ENCODE peak calls at places on chromosome 17, in nine cellular contexts. X, Q, Y, U, C, G, D, K and F are unnamed samples.

GRCh38 chr17:41464173-41464572 is 3.0 kb downstream of the KRT32 start:
- DNase-seq in Y (no peak), G (no peak), Q (no peak), X (no peak), D (no peak), K (no peak), C (no peak), U (no peak), F (no peak)

GRCh38 chr17:31457391-31458234 is 66.1 kb downstream of the RAB11FIP4 start:
- DNase-seq in G (no peak), D (no peak), X (peak; percentile 42), Q (no peak), K (no peak), C (no peak), Y (no peak), U (no peak), F (no peak)

GRCh38 chr17:31068291-31068690 is 26.5 kb upstream of the NF1 start:
- DNase-seq in U (peak; percentile 14), Y (no peak), C (peak; percentile 37), K (peak; percentile 64), X (peak; percentile 23), Q (no peak), D (no peak), G (peak; percentile 31), F (no peak)

GRCh38 chr17:75785016-75785769 is 587 bp downstream of the UNK start:
- DNase-seq in K (peak; percentile 91), Q (peak; percentile 73), Y (peak; percentile 96), U (peak; percentile 90), X (peak; percentile 96), C (peak; percentile 83), D (peak; percentile 93), G (peak; percentile 96), F (peak; percentile 94)

GRCh38 chr17:79041041-79041570 is 17.1 kb downstream of the C1QTNF1 start:
- DNase-seq in Q (no peak), C (no peak), U (no peak), X (no peak), Y (peak; percentile 64), G (no peak), K (no peak), D (no peak), F (no peak)

GRCh38 chr17:42754782-42755181 is 6.2 kb upstream of the RAMP2 start:
- DNase-seq in X (no peak), Q (no peak), C (peak; percentile 92), Y (peak; percentile 90), G (peak; percentile 70), K (no peak), U (peak; percentile 45), D (no peak), F (no peak)

GRCh38 chr17:5031365-5032082 is 3.7 kb downstream of the SLC52A1 start:
- DNase-seq in D (peak; percentile 90), Y (peak; percentile 90), X (peak; percentile 91), K (peak; percentile 90), U (peak; percentile 77), G (peak; percentile 78), C (peak; percentile 69), Q (peak; percentile 26), F (peak; percentile 56)

GRCh38 chr17:48610282-48611211 is at the start of gene HOXB7:
- DNase-seq in Q (no peak), Y (peak; percentile 88), C (peak; percentile 54), U (peak; percentile 27), G (no peak), D (peak; percentile 67), X (peak; percentile 65), K (peak; percentile 91), F (peak; percentile 28)

GRCh38 chr17:62720126-62720850 is 87.8 kb downstream of the MARCHF10 start:
- DNase-seq in C (no peak), G (peak; percentile 64), Y (peak; percentile 7), U (no peak), X (no peak), K (no peak), Q (no peak), D (no peak), F (no peak)

GRCh38 chr17:69575346-69575761 is 160.9 kb downstream of the MAP2K6 start:
- DNase-seq in C (no peak), Q (peak; percentile 48), G (peak; percentile 97), Y (no peak), U (peak; percentile 15), X (no peak), K (no peak), D (no peak), F (no peak)

GRCh38 chr17:64783556-64784352 is 121.6 kb upstream of the SMURF2 start:
- DNase-seq in G (no peak), Q (no peak), Y (no peak), C (no peak), K (peak; percentile 16), U (no peak), D (no peak), X (no peak), F (no peak)

GRCh38 chr17:81966343-81967243 is 5.6 kb upstream of the NOTUM start:
- DNase-seq in X (peak; percentile 80), Y (peak; percentile 80), D (peak; percentile 69), C (no peak), U (no peak), Q (peak; percentile 26), G (no peak), K (peak; percentile 67), F (peak; percentile 53)

GRCh38 chr17:77541995-77542394 is 401.2 kb downstream of the SEC14L1 start:
- DNase-seq in D (no peak), Q (no peak), K (no peak), X (peak; percentile 38), U (peak; percentile 74), G (no peak), C (no peak), Y (no peak), F (no peak)
- H3K27ac ChIP-seq in D (no peak overlapping the region), Q (no peak overlapping the region), K (no peak overlapping the region), X (no peak overlapping the region), U (peak overlapping the region; percentile 61), G (no peak overlapping the region), C (no peak overlapping the region), Y (no peak overlapping the region), F (no peak overlapping the region)

DNA sequence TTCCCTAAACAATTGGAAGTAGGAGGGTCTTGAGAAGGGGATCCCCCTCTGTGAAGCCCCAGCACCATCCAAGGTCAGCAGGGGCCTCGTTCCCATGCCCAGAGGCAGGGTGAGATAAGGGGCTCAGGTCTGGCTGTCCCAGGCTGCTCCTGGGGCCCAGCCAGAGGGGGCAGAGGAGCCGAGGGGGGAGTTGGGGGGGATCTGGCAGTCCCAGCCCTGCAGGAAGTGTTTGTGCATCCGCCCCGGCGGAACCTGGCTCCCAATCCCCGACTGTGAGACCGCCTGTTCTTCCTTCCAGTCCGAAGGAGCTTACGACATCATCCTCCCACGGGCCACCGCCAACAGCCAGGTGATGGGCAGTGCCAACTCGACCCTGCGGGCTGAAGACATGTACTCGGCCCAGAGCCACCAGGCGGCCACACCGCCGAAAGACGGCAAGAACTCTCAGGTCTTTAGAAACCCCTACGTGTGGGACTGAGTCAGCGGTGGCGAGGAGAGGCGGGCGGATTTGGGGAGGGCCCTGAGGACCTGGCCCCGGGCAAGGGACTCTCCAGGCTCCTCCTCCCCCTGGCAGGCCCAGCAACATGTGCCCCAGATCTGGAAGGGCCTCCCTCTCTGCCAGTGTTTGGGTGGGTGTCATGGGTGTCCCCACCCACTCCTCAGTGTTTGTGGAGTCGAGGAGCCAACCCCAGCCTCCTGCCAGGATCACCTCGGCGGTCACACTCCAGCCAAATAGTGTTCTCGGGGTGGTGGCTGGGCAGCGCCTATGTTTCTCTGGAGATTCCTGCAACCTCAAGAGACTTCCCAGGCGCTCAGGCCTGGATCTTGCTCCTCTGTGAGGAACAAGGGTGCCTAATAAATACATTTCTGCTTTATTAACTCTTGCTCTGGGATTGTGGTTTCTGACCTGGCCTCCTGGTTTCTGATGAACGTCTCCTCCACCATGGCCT is 14.9 kb downstream of the GPRC5C start:
- DNase-seq in G (no peak), X (no peak), D (peak; percentile 71), C (peak; percentile 88), U (peak; percentile 81), Q (no peak), K (no peak), Y (no peak), F (no peak)
- H3K27ac ChIP-seq in G (no peak overlapping the region), X (no peak overlapping the region), D (peak overlapping the region; percentile 29), C (peak overlapping the region; percentile 85), U (peak overlapping the region; percentile 88), Q (no peak overlapping the region), K (no peak overlapping the region), Y (no peak overlapping the region), F (peak overlapping the region; percentile 21)

GRCh38 chr17:80835816-80836657 is 155.6 kb upstream of the CHMP6 start:
- DNase-seq in U (no peak), D (peak; percentile 37), C (no peak), G (no peak), K (no peak), Y (no peak), Q (no peak), X (no peak), F (peak; percentile 57)
- H3K27ac ChIP-seq in U (no peak overlapping the region), D (no peak overlapping the region), C (no peak overlapping the region), G (no peak overlapping the region), K (no peak overlapping the region), Y (no peak overlapping the region), Q (no peak overlapping the region), X (no peak overlapping the region), F (peak overlapping the region; percentile 74)

DNA sequence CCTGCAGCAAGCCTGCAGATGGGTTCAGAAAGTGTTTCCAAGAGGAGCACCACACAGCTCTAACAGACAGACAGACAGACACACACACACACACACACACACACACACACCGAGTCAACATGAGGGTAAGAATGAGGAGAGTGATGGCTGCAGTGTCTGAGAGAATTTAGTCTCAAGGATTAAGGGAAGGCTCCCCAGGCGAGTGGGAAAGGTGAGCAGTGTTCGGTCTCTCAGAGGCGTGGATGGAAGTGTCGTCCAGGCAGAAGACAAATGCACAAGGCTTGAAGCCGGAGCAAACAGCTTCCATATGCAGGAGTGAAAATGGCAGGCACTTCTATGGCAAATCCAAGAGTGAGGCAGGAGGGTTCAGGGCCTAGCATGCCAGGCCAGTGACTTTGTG is 770.1 kb downstream of the KCNJ18 start:
- DNase-seq in Q (no peak), X (no peak), C (no peak), Y (no peak), U (no peak), D (no peak), K (no peak), G (no peak), F (no peak)
- H3K27ac ChIP-seq in Q (no peak overlapping the region), X (no peak overlapping the region), C (no peak overlapping the region), Y (no peak overlapping the region), U (no peak overlapping the region), D (no peak overlapping the region), K (no peak overlapping the region), G (no peak overlapping the region), F (no peak overlapping the region)